ENCODE peak calls at places on chromosomes 7 and 10, in nine cellular contexts. E, M, V, O, C, Q, F, L and G are unnamed samples.

GRCh38 chr7:132400667-132401142 is 175.6 kb downstream of the PLXNA4 start:
- DNase-seq in E (no peak), M (no peak), V (no peak), O (no peak), C (no peak), Q (no peak), F (no peak), L (no peak), G (no peak)

GRCh38 chr7:142391191-142391992 is 133.5 kb upstream of the PRSS58 start:
- DNase-seq in E (no peak), M (no peak), V (no peak), O (no peak), C (peak), Q (peak), F (no peak), L (peak), G (no peak)

GRCh38 chr10:27745719-27746363 is at the start of gene MKX:
- DNase-seq in E (peak), M (no peak), V (peak), O (peak), C (peak), Q (peak), F (peak), L (no peak), G (no peak)

GRCh38 chr10:103716206-103717160 is 138.9 kb downstream of the SH3PXD2A start:
- DNase-seq in E (no peak), M (no peak), V (peak), O (no peak), C (no peak), Q (no peak), F (no peak), L (no peak), G (no peak)

GRCh38 chr7:23852988-23853387 is 143.0 kb downstream of the STK31 start:
- DNase-seq in E (no peak), M (no peak), V (no peak), O (no peak), C (no peak), Q (no peak), F (no peak), L (no peak), G (no peak)

GRCh38 chr7:128937647-128938523 is at the start of gene IRF5:
- DNase-seq in E (peak), M (no peak), V (peak), O (no peak), C (no peak), Q (peak), F (no peak), L (no peak), G (peak)

GRCh38 chr7:22635349-22635748 is 91.7 kb upstream of the IL6 start:
- DNase-seq in E (peak), M (no peak), V (no peak), O (no peak), C (no peak), Q (no peak), F (no peak), L (no peak), G (no peak)

GRCh38 chr10:29811751-29812427 is 177.1 kb upstream of the SVIL start:
- DNase-seq in E (peak), M (no peak), V (no peak), O (no peak), C (peak), Q (peak), F (peak), L (no peak), G (peak)